ENCODE peak calls at places on chromosome 10, in nine cellular contexts. A is hepatocyte, F is MM.1S, X is SK-N-SH, B is OCI-LY7, Y is GM23338, N is neural progenitor cell, G is HCT116, O is PC-3. K is an unnamed sample.

GRCh38 chr10:66752714-66753113 is 173.1 kb upstream of the LRRTM3 start:
- DNase-seq in X (no peak), F (no peak), B (no peak), N (no peak), Y (no peak), A (no peak), O (peak; percentile 74), G (no peak), K (peak; percentile 2)

GRCh38 chr10:123241391-123242141 is 87.4 kb downstream of the BUB3 start:
- DNase-seq in O (no peak), B (peak; percentile 31), X (no peak), A (no peak), G (no peak), N (no peak), Y (no peak), F (no peak), K (no peak)

GRCh38 chr10:100939763-100940344 is 27.1 kb downstream of the SLF2 start:
- DNase-seq in X (no peak), N (no peak), A (no peak), Y (no peak), B (no peak), O (no peak), G (no peak), F (no peak), K (peak; percentile 28)

GRCh38 chr10:67046507-67046906 is 120.7 kb downstream of the LRRTM3 start:
- DNase-seq in O (no peak), B (no peak), F (no peak), Y (no peak), X (no peak), A (no peak), G (no peak), N (no peak), K (no peak)

GRCh38 chr10:133087679-133088523 is at the start of gene ADGRA1:
- DNase-seq in N (peak; percentile 87), O (no peak), Y (peak; percentile 74), F (no peak), G (no peak), A (peak; percentile 61), B (no peak), X (peak; percentile 82), K (peak; percentile 22)

GRCh38 chr10:48604408-48605263 is at the start of gene ARHGAP22:
- DNase-seq in X (peak; percentile 91), A (peak; percentile 32), B (no peak), G (no peak), F (peak; percentile 58), O (peak; percentile 63), N (peak; percentile 62), Y (peak; percentile 69), K (peak; percentile 86)

GRCh38 chr10:120422459-120422858 is 34.6 kb upstream of the PLPP4 start:
- DNase-seq in B (no peak), O (peak; percentile 91), Y (no peak), N (no peak), X (no peak), F (no peak), G (no peak), A (peak; percentile 15), K (peak; percentile 98)

GRCh38 chr10:33129987-33130386 is 172.0 kb upstream of the ITGB1 start:
- DNase-seq in N (no peak), A (no peak), O (no peak), G (no peak), X (no peak), Y (no peak), B (no peak), F (no peak), K (peak; percentile 81)

GRCh38 chr10:112715581-112715980 is 234.5 kb upstream of the TCF7L2 start:
- DNase-seq in N (no peak), Y (no peak), F (no peak), B (no peak), X (no peak), O (peak; percentile 71), A (peak; percentile 31), G (no peak), K (no peak)

GRCh38 chr10:112720178-112720577 is 229.9 kb upstream of the TCF7L2 start:
- DNase-seq in F (no peak), O (no peak), B (no peak), X (no peak), N (no peak), G (no peak), Y (no peak), A (no peak), K (no peak)

GRCh38 chr10:112713411-112713810 is 236.6 kb upstream of the TCF7L2 start:
- DNase-seq in O (peak; percentile 26), X (no peak), Y (no peak), N (no peak), G (no peak), F (no peak), B (no peak), A (no peak), K (no peak)

GRCh38 chr10:112716076-112716475 is 234.0 kb upstream of the TCF7L2 start:
- DNase-seq in A (no peak), B (no peak), X (no peak), Y (no peak), G (no peak), F (no peak), O (no peak), N (no peak), K (no peak)

DNA sequence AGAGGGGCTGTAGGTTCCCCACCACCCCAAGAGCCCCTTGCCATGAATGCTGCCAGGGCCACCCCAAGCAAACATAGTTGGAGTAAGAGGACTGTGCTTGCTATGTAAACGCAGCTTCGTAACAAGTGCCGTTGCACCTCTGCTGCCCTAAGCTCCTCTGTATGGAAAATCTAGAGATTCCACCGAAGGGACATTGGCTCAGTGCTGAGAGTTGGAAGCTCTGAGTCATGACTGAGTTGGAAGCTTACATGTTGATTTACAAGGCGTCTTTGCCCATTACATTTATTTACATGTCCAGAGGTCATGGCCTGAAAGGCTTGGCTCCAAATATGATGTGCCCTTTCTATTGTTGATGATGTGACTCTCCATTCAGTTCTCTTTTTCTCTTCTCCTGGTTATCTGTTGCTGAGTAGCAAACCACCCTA is 233.1 kb upstream of the TCF7L2 start:
- DNase-seq in Y (no peak), B (no peak), F (no peak), X (no peak), O (peak; percentile 91), G (peak; percentile 75), A (peak; percentile 73), N (no peak), K (peak; percentile 72)
- TF ChIP-seq EZH2phosphoT487 in Y (no peak), B (no peak), F (no peak), X (no peak), O (no peak), G (no peak), A (no peak), N (no peak), K (peak; percentile 89)

GRCh38 chr10:11345224-11346054 is 266.0 kb downstream of the USP6NL start:
- DNase-seq in Y (peak; percentile 83), A (peak; percentile 55), X (no peak), N (peak; percentile 24), G (peak; percentile 61), F (no peak), O (peak; percentile 5), B (peak; percentile 26), K (peak; percentile 21)
- TF ChIP-seq EZH2phosphoT487 in Y (no peak), A (no peak), X (no peak), N (no peak), G (no peak), F (no peak), O (no peak), B (no peak), K (no peak)

GRCh38 chr10:22245567-22245966 is 27.8 kb upstream of the EBLN1 start:
- DNase-seq in Y (peak; percentile 54), X (no peak), A (no peak), O (peak; percentile 51), N (peak; percentile 8), G (no peak), F (no peak), B (no peak), K (peak; percentile 51)
- TF ChIP-seq EZH2phosphoT487 in Y (no peak), X (no peak), A (no peak), O (no peak), N (no peak), G (no peak), F (no peak), B (no peak), K (no peak)

DNA sequence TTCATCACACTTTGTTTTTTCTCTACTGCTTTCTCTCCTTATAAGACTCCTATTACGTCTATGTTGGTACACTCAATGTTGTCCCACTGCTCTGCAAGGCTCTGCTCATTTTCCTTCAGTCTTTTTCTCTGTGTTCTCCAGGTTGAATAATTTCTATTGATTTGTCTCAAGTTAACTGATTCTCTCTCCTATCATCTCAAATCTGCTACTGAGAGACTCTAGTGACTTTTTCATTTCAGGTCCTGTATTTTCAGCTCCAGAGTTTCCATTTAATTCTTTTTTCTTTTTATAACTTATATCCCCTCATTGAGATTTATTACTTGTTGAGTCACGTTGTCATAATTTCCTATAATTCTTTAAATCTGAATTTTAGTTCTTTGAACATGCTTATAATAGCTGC is 100.9 kb downstream of the RNLS start:
- DNase-seq in A (no peak), F (no peak), N (no peak), B (no peak), G (no peak), X (no peak), Y (no peak), O (no peak), K (no peak)
- TF ChIP-seq EZH2phosphoT487 in A (no peak), F (no peak), N (no peak), B (no peak), G (no peak), X (no peak), Y (no peak), O (no peak), K (no peak)

K was measured in GM23248.